ENCODE peak calls at places on chromosomes 12 and 14, in ten cellular contexts. T, N, D, G, M, O, H, B, Y and X are unnamed samples.

GRCh38 chr14:64801046-64801445 is 78.7 kb downstream of the SPTB start:
- DNase-seq in G (no peak), B (no peak), D (no peak), O (no peak), N (peak; percentile 30), H (no peak), T (no peak), M (no peak), Y (no peak), X (no peak)

GRCh38 chr14:94394594-94395305 is 6.3 kb upstream of the SERPINA1 start:
- DNase-seq in D (peak; percentile 74), O (no peak), G (no peak), B (peak; percentile 74), T (peak; percentile 33), Y (no peak), H (no peak), N (no peak), M (no peak), X (peak; percentile 83)

GRCh38 chr12:95700316-95700785 is 90.2 kb downstream of the NTN4 start:
- DNase-seq in O (no peak), D (no peak), T (no peak), Y (no peak), B (no peak), G (no peak), H (peak; percentile 83), N (no peak), M (no peak), X (no peak)

GRCh38 chr12:98146043-98146442 is 369.3 kb upstream of the TMPO start:
- DNase-seq in G (no peak), N (no peak), M (no peak), D (no peak), T (no peak), B (no peak), H (no peak), Y (no peak), O (peak; percentile 19), X (no peak)

GRCh38 chr12:63326260-63326659 is 175.3 kb upstream of the AVPR1A start:
- DNase-seq in G (no peak), M (no peak), D (no peak), T (no peak), B (no peak), N (no peak), H (no peak), Y (no peak), O (no peak), X (no peak)

GRCh38 chr12:51521554-51522276 is 69.3 kb upstream of the SCN8A start:
- DNase-seq in D (no peak), M (no peak), O (no peak), B (no peak), H (no peak), N (no peak), G (no peak), T (no peak), Y (no peak), X (no peak)

GRCh38 chr12:111330800-111331752 is 37.8 kb downstream of the PHETA1 start:
- DNase-seq in D (peak; percentile 59), M (no peak), G (no peak), O (no peak), T (no peak), Y (peak; percentile 57), H (no peak), B (no peak), N (no peak), X (no peak)

GRCh38 chr14:65753061-65753460 is 340.5 kb downstream of the FUT8 start:
- DNase-seq in T (peak; percentile 67), G (no peak), M (no peak), H (no peak), B (no peak), N (no peak), Y (no peak), O (no peak), D (peak; percentile 88), X (no peak)

GRCh38 chr14:30645600-30645999 is 23.5 kb downstream of the SCFD1 start:
- DNase-seq in Y (no peak), O (no peak), H (no peak), T (no peak), B (no peak), M (no peak), G (no peak), N (no peak), D (no peak), X (no peak)
- TF ChIP-seq EP300 in Y (no peak), O (no peak), H (no peak), T (no peak), B (no peak), M (no peak), G (no peak), N (no peak), D (no peak), X (no peak)

GRCh38 chr12:120544691-120545090 is 10.5 kb downstream of the RNF10 start:
- DNase-seq in Y (no peak), T (no peak), D (no peak), G (no peak), B (no peak), H (no peak), M (no peak), N (no peak), O (no peak), X (no peak)
- TF ChIP-seq POLR2AphosphoS5 in Y (no peak), T (no peak), D (no peak), G (no peak), B (no peak), H (no peak), M (no peak), N (no peak), O (no peak), X (no peak)

DNA sequence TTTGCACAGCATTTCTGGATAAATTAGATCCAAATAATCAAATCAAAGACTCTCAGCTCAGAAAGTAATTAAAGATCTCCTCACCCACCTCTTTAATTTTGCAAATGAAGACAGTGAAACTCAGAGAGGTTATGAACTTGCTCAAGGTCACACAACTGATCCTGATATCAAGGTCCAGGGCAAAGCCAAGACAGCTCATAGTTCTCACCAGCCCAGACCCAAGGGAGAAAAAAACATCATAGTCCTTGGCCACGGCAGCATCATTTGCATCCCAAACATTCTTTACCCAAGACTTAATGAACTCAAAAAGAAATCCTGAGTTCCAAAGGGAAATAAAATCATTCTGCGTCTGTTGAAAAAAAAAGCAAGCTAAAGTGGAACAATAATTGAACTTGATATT is 112.1 kb downstream of the DAD1 start:
- DNase-seq in B (no peak), T (no peak), N (no peak), D (no peak), G (no peak), O (no peak), M (no peak), Y (no peak), H (no peak), X (no peak)
- TF ChIP-seq EP300 in B (no peak), T (no peak), N (no peak), D (no peak), G (no peak), O (no peak), M (no peak), Y (no peak), H (no peak), X (no peak)

GRCh38 chr14:91338369-91338768 is 79.3 kb downstream of the CCDC88C start:
- DNase-seq in M (no peak), Y (no peak), N (no peak), O (no peak), H (no peak), G (no peak), D (no peak), B (no peak), T (no peak), X (no peak)
- TF ChIP-seq POLR2AphosphoS5 in M (no peak), Y (no peak), N (no peak), O (no peak), H (no peak), G (no peak), D (no peak), B (no peak), T (no peak), X (no peak)

DNA sequence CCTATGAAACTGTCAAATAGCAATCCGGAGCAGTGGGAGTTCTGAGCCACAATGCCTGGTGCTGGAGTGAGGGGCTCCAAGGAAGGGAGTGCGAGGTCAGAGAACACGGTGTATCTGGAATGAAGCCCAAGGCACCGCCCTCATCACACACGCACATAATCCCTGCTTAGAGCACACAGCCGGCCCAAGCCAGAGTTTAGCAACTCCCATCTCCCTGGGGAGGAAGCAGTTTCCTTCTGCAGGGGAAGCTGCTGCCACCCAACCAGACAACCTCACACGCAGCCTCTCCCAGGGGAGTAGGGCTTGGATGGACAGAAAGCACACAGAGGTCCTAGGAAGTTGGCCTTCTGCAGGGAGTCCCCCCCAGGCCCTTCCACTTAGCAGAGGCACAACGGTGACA is 31.3 kb downstream of the ACTN1 start:
- DNase-seq in M (no peak), H (no peak), O (no peak), G (no peak), B (peak; percentile 93), T (peak; percentile 87), N (peak; percentile 72), D (no peak), Y (no peak), X (no peak)
- TF ChIP-seq EP300 in M (peak; percentile 54), H (no peak), O (peak; percentile 76), G (no peak), B (peak; percentile 52), T (peak; percentile 85), N (peak; percentile 84), D (no peak), Y (no peak), X (no peak)

GRCh38 chr14:20327005-20327869 is 5.8 kb downstream of the CCNB1IP1 start:
- DNase-seq in D (peak; percentile 79), B (no peak), O (no peak), T (no peak), N (no peak), M (no peak), Y (peak; percentile 27), H (peak; percentile 35), G (peak; percentile 55), X (no peak)
- TF ChIP-seq POLR2AphosphoS5 in D (no peak), B (no peak), O (no peak), T (no peak), N (no peak), M (no peak), Y (no peak), H (no peak), G (no peak), X (no peak)

GRCh38 chr14:90726656-90727055 is 89.6 kb downstream of the TTC7B start:
- DNase-seq in D (no peak), H (no peak), B (peak; percentile 93), Y (no peak), M (peak; percentile 75), N (peak; percentile 35), G (no peak), O (peak; percentile 93), T (peak; percentile 82), X (peak; percentile 37)
- TF ChIP-seq EP300 in D (no peak), H (no peak), B (peak; percentile 9), Y (no peak), M (no peak), N (no peak), G (no peak), O (no peak), T (no peak), X (no peak)

GRCh38 chr14:85528080-85528881 is 1.7 kb upstream of the FLRT2 start:
- DNase-seq in H (no peak), B (peak; percentile 66), O (no peak), N (peak; percentile 35), Y (no peak), G (no peak), M (no peak), T (no peak), D (peak; percentile 41), X (no peak)
- TF ChIP-seq POLR2AphosphoS5 in H (no peak), B (no peak), O (no peak), N (no peak), Y (no peak), G (no peak), M (no peak), T (no peak), D (no peak), X (no peak)